ENCODE peak calls at places on chromosomes 11 and 22, in seven cellular contexts. Y is activated gamma-delta T cell treated with Interleukin-2 at 50 U/mL for 16 hours; T is progenitor cell of endocrine pancreas; D is adrenal gland; E is T-helper 2 cell; X is OCI-LY7; F is CD4-positive, CD25-positive, alpha-beta regulatory T cell. W is an unnamed sample.

GRCh38 chr22:49215840-49216239 is 611.8 kb downstream of the BRD1 start:
- DNase-seq in Y (no peak), T (peak), D (no peak), E (no peak), X (no peak), F (no peak), W (no peak)

GRCh38 chr11:92322225-92322624 is 97.6 kb downstream of the FAT3 start:
- DNase-seq in Y (no peak), T (no peak), D (no peak), E (no peak), X (no peak), F (no peak), W (no peak)

GRCh38 chr11:92163879-92164278 is 60.7 kb upstream of the FAT3 start:
- DNase-seq in Y (no peak), T (no peak), D (no peak), E (no peak), X (no peak), F (no peak), W (no peak)

GRCh38 chr22:20319041-20319744 is 667 bp downstream of the DGCR6L start:
- DNase-seq in Y (no peak), T (no peak), D (peak), E (no peak), X (peak), F (no peak), W (peak)

GRCh38 chr11:19631657-19632325 is 80.8 kb upstream of the NAV2 start:
- DNase-seq in Y (no peak), T (no peak), D (no peak), E (no peak), X (no peak), F (no peak), W (no peak)

GRCh38 chr11:75330279-75330678 is 21.2 kb downstream of the ARRB1 start:
- DNase-seq in Y (no peak), T (no peak), D (no peak), E (no peak), X (no peak), F (no peak), W (peak)

GRCh38 chr11:113896156-113896879 is 8.3 kb upstream of the HTR3B start:
- DNase-seq in Y (peak), T (no peak), D (peak), E (peak), X (peak), F (peak), W (peak)

GRCh38 chr11:2920343-2920742 is 8.9 kb downstream of the PHLDA2 start:
- DNase-seq in Y (no peak), T (no peak), D (no peak), E (no peak), X (no peak), F (no peak), W (no peak)

GRCh38 chr11:637593-638507 is 781 bp downstream of the DRD4 start:
- DNase-seq in Y (no peak), T (no peak), D (no peak), E (no peak), X (no peak), F (no peak), W (no peak)

GRCh38 chr11:44229003-44229570 is 80.9 kb downstream of the ALX4 start:
- DNase-seq in Y (no peak), T (no peak), D (no peak), E (no peak), X (no peak), F (no peak), W (no peak)

GRCh38 chr11:46296520-46297448 is 19.3 kb downstream of the CREB3L1 start:
- DNase-seq in Y (no peak), T (peak), D (peak), E (no peak), X (no peak), F (no peak), W (no peak)

W was measured in small intestine.